ENCODE peak calls at places on chromosomes 7 and 10, in six cellular contexts. F is pons; J is activated CD4-positive, alpha-beta T cell treated with anti-CD3 and anti-CD28 coated beads, Interleukin-2, amount 50 U/mL, for 48 hours; W is caudate nucleus; A is IMR-90; L is endothelial cell. D is an unnamed sample.

GRCh38 chr7:150382123-150382843 is 3.2 kb downstream of the ZNF775 start:
- DNase-seq in F (peak; percentile 84), J (no peak), W (peak; percentile 45), A (no peak), L (no peak), D (no peak)

GRCh38 chr10:16986406-16987128 is 143.0 kb downstream of the CUBN start:
- DNase-seq in F (peak; percentile 61), J (no peak), W (no peak), A (peak; percentile 88), L (no peak), D (no peak)

GRCh38 chr10:105797234-105797890 is 1156.3 kb downstream of the SORCS3 start:
- DNase-seq in F (peak; percentile 59), J (no peak), W (no peak), A (no peak), L (no peak), D (no peak)

GRCh38 chr7:19984231-19984632 is 210.8 kb upstream of the TMEM196 start:
- DNase-seq in F (no peak), J (no peak), W (no peak), A (no peak), L (peak; percentile 9), D (no peak)

GRCh38 chr7:27462575-27463270 is 200.0 kb downstream of the HIBADH start:
- DNase-seq in F (no peak), J (no peak), W (no peak), A (peak; percentile 33), L (no peak), D (no peak)

GRCh38 chr10:79098596-79099015 is 29.8 kb downstream of the ZMIZ1 start:
- DNase-seq in F (no peak), J (no peak), W (no peak), A (peak; percentile 54), L (no peak), D (no peak)

GRCh38 chr7:155533827-155534690 is 12.3 kb downstream of the CNPY1 start:
- DNase-seq in F (no peak), J (peak; percentile 58), W (no peak), A (no peak), L (peak; percentile 75), D (no peak)

GRCh38 chr10:77458986-77459590 is 178.5 kb downstream of the KCNMA1 start:
- DNase-seq in F (no peak), J (no peak), W (no peak), A (peak; percentile 49), L (no peak), D (no peak)

GRCh38 chr10:28375399-28376354 is 72.8 kb upstream of the MPP7 start:
- DNase-seq in F (no peak), J (no peak), W (no peak), A (peak; percentile 74), L (no peak), D (no peak)

GRCh38 chr7:71598553-71598952 is 466.6 kb downstream of the GALNT17 start:
- DNase-seq in F (no peak), J (no peak), W (no peak), A (no peak), L (no peak), D (no peak)

GRCh38 chr10:110509560-110509959 is 11.9 kb downstream of the DUSP5 start:
- DNase-seq in F (no peak), J (no peak), W (no peak), A (no peak), L (no peak), D (no peak)

GRCh38 chr10:15369642-15370211 is 1.4 kb downstream of the FAM171A1 start:
- DNase-seq in F (peak; percentile 48), J (no peak), W (peak; percentile 29), A (no peak), L (no peak), D (peak; percentile 49)

GRCh38 chr10:86373828-86374227 is 7.2 kb upstream of the GRID1 start:
- DNase-seq in F (no peak), J (no peak), W (no peak), A (no peak), L (no peak), D (no peak)

GRCh38 chr7:28155964-28156363 is 24.6 kb downstream of the JAZF1 start:
- DNase-seq in F (no peak), J (no peak), W (no peak), A (peak; percentile 59), L (no peak), D (no peak)

GRCh38 chr7:156143158-156143557 is 330.9 kb upstream of the SHH start:
- DNase-seq in F (no peak), J (no peak), W (no peak), A (no peak), L (no peak), D (no peak)

GRCh38 chr10:132263866-132264265 is 43.9 kb downstream of the STK32C start:
- DNase-seq in F (no peak), J (no peak), W (no peak), A (no peak), L (no peak), D (no peak)

GRCh38 chr10:14068851-14069250 is 261.9 kb downstream of the FRMD4A start:
- DNase-seq in F (no peak), J (no peak), W (no peak), A (no peak), L (no peak), D (no peak)

GRCh38 chr7:31049001-31049765 is 2.9 kb upstream of the ADCYAP1R1 start:
- DNase-seq in F (no peak), J (no peak), W (no peak), A (no peak), L (no peak), D (no peak)

GRCh38 chr7:85261341-85261740 is 74.5 kb upstream of the SEMA3D start:
- DNase-seq in F (no peak), J (no peak), W (no peak), A (peak; percentile 55), L (no peak), D (no peak)

GRCh38 chr7:7369134-7369533 is 166.5 kb downstream of the COL28A1 start:
- DNase-seq in F (no peak), J (no peak), W (no peak), A (no peak), L (no peak), D (no peak)

GRCh38 chr7:133082390-133082766 is 488 bp upstream of the CHCHD3 start:
- DNase-seq in F (no peak), J (peak; percentile 4), W (no peak), A (no peak), L (no peak), D (no peak)

GRCh38 chr7:158388928-158389327 is 198.7 kb downstream of the PTPRN2 start:
- DNase-seq in F (no peak), J (no peak), W (no peak), A (no peak), L (no peak), D (no peak)

GRCh38 chr10:80684217-80684616 is 146.5 kb downstream of the SH2D4B start:
- DNase-seq in F (no peak), J (no peak), W (no peak), A (peak; percentile 22), L (no peak), D (no peak)

GRCh38 chr7:77409739-77410545 is 6.2 kb downstream of the GSAP start:
- DNase-seq in F (no peak), J (no peak), W (no peak), A (peak; percentile 87), L (no peak), D (no peak)

GRCh38 chr7:42959549-42959948 is 27.4 kb downstream of the MRPL32 start:
- DNase-seq in F (no peak), J (no peak), W (no peak), A (no peak), L (no peak), D (no peak)

GRCh38 chr7:33039257-33039904 is 23.2 kb downstream of the NT5C3A start:
- DNase-seq in F (peak; percentile 15), J (no peak), W (no peak), A (no peak), L (no peak), D (no peak)

GRCh38 chr7:79282051-79282694 is 171.3 kb downstream of the MAGI2 start:
- DNase-seq in F (peak; percentile 87), J (no peak), W (no peak), A (peak; percentile 86), L (no peak), D (no peak)

GRCh38 chr7:49783446-49783845 is 10.0 kb downstream of the VWC2 start:
- DNase-seq in F (peak; percentile 54), J (no peak), W (no peak), A (no peak), L (no peak), D (no peak)

D was measured in C1 segment of cervical spinal cord.